ENCODE peak calls at places on chromosomes 12 and 14, in four cellular contexts. P is endodermal cell; U is CD4-positive, alpha-beta T cell; L is psoas muscle. M is an unnamed sample.

GRCh38 chr12:47752552-47752951 is 6.1 kb downstream of the RAPGEF3 start:
- DNase-seq in P (no peak), U (no peak), L (no peak), M (no peak)

GRCh38 chr12:50186667-50187066 is 19.5 kb upstream of the CERS5 start:
- DNase-seq in L (no peak), U (no peak), P (no peak), M (no peak)

GRCh38 chr14:67950386-67950785 is 130.8 kb downstream of the RAD51B start:
- DNase-seq in P (no peak), U (no peak), L (no peak), M (no peak)

GRCh38 chr14:35159742-35160409 is 37.5 kb downstream of the PRORP start:
- DNase-seq in U (no peak), P (no peak), L (no peak), M (no peak)

GRCh38 chr12:108400900-108401480 is 61.9 kb upstream of the CMKLR1 start:
- DNase-seq in P (peak), U (no peak), L (no peak), M (no peak)

GRCh38 chr12:127570387-127570786 is 696.6 kb upstream of the TMEM132C start:
- DNase-seq in U (no peak), P (no peak), L (no peak), M (no peak)

GRCh38 chr12:20319374-20319773 is 49.0 kb upstream of the PDE3A start:
- DNase-seq in U (no peak), P (peak), L (no peak), M (no peak)

GRCh38 chr14:103206023-103206481 is 82.8 kb downstream of the TNFAIP2 start:
- DNase-seq in P (peak), U (no peak), L (no peak), M (peak)

GRCh38 chr12:3116106-3116898 is 39.1 kb downstream of the TSPAN9 start:
- DNase-seq in L (peak), U (no peak), P (no peak), M (no peak)

GRCh38 chr14:69363055-69363454 is 35.0 kb downstream of the ERH start:
- DNase-seq in U (no peak), P (peak), L (peak), M (peak)

GRCh38 chr14:94143239-94143638 is 13.8 kb upstream of the IFI27L2 start:
- DNase-seq in P (peak), L (no peak), U (no peak), M (no peak)

GRCh38 chr14:73339846-73340565 is 102.7 kb downstream of the PAPLN start:
- DNase-seq in L (no peak), P (peak), U (no peak), M (no peak)

GRCh38 chr12:12627308-12627827 is 15.7 kb downstream of the CREBL2 start:
- DNase-seq in L (no peak), U (no peak), P (no peak), M (no peak)

GRCh38 chr14:92449404-92449975 is 64.1 kb upstream of the RIN3 start:
- DNase-seq in L (no peak), P (peak), U (no peak), M (no peak)

GRCh38 chr12:87274594-87275245 is 754.5 kb downstream of the C12orf50 start:
- DNase-seq in L (no peak), U (no peak), P (no peak), M (no peak)

DNA sequence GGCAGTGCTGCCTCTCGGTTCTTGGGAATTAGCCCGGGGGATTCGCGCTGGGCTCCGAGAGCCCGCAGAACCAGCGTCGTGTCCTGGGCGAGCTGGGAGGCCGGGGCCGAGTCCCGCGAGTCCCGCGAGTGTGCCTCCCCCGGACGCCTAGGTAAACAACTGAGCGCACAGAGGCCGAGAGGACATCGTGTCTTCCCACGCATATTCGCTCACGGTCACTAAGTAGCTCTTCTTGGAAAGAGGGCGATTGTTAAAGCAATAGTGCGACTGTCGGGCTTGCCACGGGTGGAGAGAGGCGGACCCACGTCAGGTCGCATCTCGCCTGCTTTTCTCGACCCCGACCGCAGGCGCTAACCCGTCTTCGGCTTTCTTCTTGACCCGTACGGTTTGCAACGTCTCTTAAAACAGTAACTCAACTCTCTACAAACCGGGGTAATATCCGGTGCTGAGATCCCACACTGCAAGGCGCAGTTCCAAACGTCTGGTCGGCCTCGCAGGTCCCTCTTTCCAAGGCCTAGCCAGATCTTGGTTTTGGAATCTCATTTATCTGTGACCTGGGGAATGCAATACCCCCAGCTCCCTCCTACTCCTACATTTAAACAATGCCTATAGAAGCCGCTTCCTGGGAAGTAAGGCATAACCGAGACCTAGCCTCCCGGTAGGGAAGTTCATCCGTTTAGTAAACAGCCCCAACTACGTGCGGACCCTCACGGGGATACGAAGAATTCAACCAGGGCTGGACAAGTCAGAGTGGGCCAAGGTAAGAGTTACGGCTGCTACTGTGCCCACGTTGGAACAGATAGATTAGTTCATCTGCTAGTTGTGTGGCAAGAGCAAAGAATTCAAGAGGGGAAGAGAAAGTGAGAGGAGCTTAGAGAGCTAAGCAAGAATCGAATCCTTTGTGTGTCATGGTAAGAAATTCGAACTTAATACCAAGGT is 736 bp upstream of the PHLDA1 start:
- DNase-seq in P (peak), U (peak), L (peak), M (no peak)
- H3K27ac ChIP-seq in P (peak), U (peak), L (peak), M (peak)

GRCh38 chr14:56903304-56904021 is 93.2 kb upstream of the OTX2 start:
- DNase-seq in P (no peak), U (no peak), L (no peak), M (no peak)
- H3K27ac ChIP-seq in P (no peak), U (no peak), L (no peak), M (no peak)

GRCh38 chr14:51701956-51702355 is 50.2 kb downstream of the FRMD6 start:
- DNase-seq in U (no peak), P (no peak), L (no peak), M (no peak)
- H3K27ac ChIP-seq in U (no peak), P (no peak), L (no peak), M (no peak)

GRCh38 chr12:5479761-5480160 is 47.9 kb downstream of the NTF3 start:
- DNase-seq in P (peak), U (no peak), L (no peak), M (no peak)

GRCh38 chr12:5481645-5482044 is 49.7 kb downstream of the NTF3 start:
- DNase-seq in L (no peak), P (no peak), U (no peak), M (no peak)

GRCh38 chr12:5478081-5478706 is 46.3 kb downstream of the NTF3 start:
- DNase-seq in P (no peak), L (no peak), U (no peak), M (no peak)

GRCh38 chr12:5480218-5480952 is 48.5 kb downstream of the NTF3 start:
- DNase-seq in U (no peak), P (peak), L (no peak), M (no peak)

GRCh38 chr12:5480953-5481300 is 49.0 kb downstream of the NTF3 start:
- DNase-seq in U (no peak), L (no peak), P (peak), M (no peak)
- H3K27ac ChIP-seq in U (no peak), L (no peak), P (peak), M (no peak)

DNA sequence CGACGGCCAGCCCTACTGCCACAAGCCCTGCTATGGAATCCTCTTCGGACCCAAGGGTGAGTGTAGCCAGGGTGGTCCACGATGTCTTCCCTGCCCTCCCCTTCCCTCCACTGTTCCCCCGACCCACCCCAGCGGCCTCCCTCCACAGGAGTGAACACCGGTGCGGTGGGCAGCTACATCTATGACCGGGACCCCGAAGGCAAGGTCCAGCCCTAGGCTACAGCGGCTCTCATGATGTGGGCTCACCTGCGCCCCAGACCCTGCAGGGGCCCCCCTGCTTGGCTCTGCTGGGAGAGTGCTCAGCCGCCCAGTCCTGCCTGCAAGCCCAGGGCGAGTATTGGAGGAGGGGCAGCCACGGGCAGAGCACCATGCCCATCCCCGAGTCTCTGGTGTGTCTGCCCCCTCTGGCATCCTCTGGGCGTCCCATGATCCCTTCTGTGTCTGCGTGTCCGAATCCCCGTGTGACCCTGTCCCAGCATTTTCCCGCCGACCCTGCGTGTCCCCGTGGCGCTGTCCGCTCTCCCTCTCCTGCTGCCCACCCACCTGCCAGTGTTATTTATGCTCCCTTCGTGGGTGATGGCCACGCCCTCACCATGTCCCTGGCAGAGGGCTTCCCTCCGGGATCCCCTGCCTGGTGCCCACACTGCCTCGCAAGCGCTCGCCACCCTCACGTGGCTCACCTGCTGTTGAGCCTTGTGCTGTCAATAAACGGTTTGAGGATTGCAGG is 5.0 kb downstream of the CRIP2 start:
- DNase-seq in P (no peak), U (peak), L (no peak), M (no peak)
- H3K27ac ChIP-seq in P (no peak), U (peak), L (no peak), M (no peak)

GRCh38 chr12:124319368-124320050 is 24.6 kb downstream of the RFLNA start:
- DNase-seq in L (no peak), P (peak), U (no peak), M (no peak)

GRCh38 chr12:124323771-124324530 is 29.1 kb downstream of the RFLNA start:
- DNase-seq in U (no peak), L (no peak), P (peak), M (no peak)

GRCh38 chr12:124321040-124321481 is 26.2 kb downstream of the RFLNA start:
- DNase-seq in U (peak), P (peak), L (peak), M (peak)

GRCh38 chr12:124322271-124322998 is 27.5 kb downstream of the RFLNA start:
- DNase-seq in U (no peak), L (no peak), P (peak), M (no peak)

DNA sequence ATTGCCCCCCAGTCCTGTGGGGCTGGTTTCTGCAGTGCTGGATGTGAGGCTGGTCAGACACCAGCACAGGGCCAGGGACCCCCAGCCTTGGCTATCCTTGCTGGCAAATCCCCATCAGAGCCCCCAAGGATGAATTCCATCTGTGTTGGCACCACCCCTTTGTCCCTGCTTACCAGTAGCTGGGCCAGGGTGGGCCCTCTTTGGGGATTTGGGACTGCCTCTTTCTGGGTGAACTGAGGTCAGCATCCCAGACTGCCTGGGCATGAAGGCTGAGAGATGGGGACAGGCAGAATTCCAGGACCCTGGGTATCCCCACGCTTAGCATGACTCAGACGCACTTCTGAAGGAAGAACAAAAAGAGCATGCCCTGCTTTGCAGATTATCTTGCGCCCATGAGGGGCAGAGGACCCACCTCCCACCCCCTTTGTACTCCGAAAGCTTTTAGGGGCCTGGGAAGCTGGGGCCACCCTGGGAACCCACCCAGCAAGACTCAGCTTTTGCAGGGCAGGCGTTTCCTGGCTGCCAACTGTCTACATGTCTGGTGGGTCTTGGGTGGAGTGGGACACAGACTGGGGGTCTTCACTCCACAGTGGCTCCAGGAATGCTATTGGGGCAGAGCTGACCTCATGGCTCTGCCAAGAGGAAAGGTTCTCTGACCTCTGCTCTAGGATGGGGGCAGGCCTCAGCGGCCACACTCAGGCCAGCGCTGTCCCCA is 26.8 kb downstream of the RFLNA start:
- DNase-seq in P (peak), U (no peak), L (no peak), M (peak)
- H3K27ac ChIP-seq in P (no peak), U (no peak), L (no peak), M (no peak)

DNA sequence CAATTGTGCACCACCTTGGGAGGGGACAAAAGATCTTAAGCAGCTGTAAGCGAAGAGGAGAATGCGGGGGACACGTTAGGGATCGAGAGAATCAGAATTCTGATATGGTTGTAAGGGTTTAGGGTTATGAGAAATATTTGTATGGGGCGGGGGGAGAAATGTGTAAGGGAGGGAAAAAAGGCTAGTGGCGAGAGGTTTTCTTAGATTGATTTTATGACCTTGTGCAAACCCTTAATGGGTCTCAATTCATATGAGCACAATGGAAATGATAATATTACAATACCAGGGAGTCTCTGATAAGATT is 396 bp downstream of the NDUFA9 start:
- DNase-seq in U (no peak), L (no peak), P (no peak), M (no peak)
- H3K27ac ChIP-seq in U (peak), L (peak), P (peak), M (peak)

DNA sequence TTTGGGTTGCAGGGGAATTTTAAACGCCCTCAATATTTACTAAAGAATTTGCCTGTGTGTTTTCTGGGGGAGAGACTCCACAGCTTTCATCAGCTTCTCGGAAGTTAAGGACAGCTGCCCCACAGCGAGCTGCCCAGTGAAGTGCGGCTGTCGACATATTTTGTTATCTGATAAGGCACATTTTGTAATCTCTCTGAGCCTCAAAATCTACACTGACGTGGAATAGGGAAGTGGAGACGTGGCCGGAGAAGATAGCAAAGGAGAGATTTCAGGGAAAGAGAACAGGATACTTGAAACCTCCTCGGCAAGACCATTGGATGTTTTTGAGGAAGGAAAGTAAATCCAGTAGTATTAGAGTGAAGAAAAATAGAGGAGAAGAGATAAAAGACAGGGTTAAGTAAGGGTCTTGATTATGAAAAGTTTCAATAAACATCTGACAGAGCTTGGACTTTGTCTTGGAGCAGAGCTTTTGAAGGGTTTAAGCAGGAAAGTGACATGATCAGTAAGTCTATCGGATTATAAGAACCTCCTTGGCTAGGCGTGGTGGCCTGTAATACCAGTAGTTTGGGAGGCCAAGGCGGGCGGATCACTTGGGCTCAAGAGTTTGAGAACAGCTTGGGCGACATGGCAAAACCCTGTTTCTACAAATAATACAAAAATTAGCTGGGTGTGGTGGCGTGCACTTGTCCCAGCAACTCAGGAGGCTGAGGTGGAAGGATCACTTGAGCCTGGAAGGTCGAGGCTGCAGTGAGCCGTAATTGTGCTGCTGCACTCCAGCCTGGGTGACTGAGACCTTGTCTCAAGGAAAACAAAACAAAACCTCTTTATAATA is 1.1 kb downstream of the POLR3B start:
- DNase-seq in P (no peak), U (no peak), L (peak), M (no peak)
- H3K27ac ChIP-seq in P (peak), U (peak), L (peak), M (peak)

DNA sequence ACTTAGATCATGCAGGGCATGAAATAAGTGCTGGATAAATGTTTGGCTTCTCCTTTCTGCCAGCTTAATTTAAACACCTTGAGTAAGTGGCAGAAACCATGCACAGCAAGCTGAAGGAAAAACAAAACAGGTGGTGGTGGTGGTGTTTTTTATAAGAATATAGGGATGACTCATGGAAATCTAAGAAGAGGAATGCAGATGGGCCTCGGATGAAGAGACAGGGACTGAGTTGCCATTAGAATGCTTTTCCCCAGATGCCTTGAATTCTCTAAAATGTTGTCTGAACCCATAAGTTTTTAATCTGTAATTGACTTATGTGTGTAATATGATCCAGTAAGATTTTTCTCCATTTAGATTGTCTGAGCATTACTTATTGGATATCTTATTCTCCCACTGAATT is 93.1 kb upstream of the ZDHHC17 start:
- DNase-seq in U (no peak), L (no peak), P (no peak), M (no peak)
- H3K27ac ChIP-seq in U (no peak), L (no peak), P (no peak), M (no peak)

DNA sequence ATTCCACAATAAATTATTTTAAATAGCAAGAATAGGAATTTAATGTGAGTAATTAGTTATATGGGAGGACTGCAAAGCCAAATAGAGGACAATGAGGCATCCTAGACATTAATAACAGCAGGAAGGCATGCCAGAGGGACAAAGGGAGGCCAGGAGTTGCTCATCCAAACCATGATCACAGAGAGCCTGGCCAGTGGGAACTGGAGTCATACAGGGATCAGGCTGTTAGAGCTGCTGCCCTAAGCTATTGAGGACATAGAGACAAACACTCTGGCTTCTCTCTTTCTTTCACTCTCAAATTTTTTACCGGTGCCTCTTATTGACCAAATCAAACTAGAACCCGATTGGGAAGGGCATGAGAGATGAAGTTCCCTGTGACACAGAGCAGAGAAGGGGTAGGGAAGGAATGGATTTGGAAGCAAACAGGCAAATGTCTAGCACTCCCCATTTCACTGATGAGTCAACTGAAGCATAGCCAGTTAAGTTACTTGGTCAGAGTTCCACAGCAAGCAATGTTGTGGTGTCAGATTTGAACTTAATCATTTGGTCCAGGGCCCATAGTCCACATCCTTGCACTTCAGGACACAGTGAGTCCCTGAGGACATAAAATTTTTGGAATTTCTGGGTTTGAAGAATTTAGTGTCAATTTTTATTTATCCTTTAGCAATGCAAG is 17.9 kb upstream of the CFAP54 start:
- DNase-seq in L (no peak), P (no peak), U (no peak), M (no peak)
- H3K27ac ChIP-seq in L (no peak), P (no peak), U (no peak), M (no peak)